ENCODE peak calls at places on chromosomes 6 and 20, in four cellular contexts. I is stomach, G is psoas muscle, N is HFF-Myc. X is an unnamed sample.

GRCh38 chr6:57089265-57089664 is 723 bp upstream of the ZNF451 start:
- DNase-seq in I (no peak), N (no peak), G (no peak), X (no peak)

GRCh38 chr20:43665466-43666176 is 1.3 kb upstream of the MYBL2 start:
- DNase-seq in G (no peak), N (no peak), I (no peak), X (no peak)

GRCh38 chr6:134437376-134437775 is 119.5 kb upstream of the SGK1 start:
- DNase-seq in N (no peak), I (no peak), G (no peak), X (peak; percentile 68)

GRCh38 chr6:45423901-45424627 is 46.3 kb upstream of the SUPT3H start:
- DNase-seq in G (peak; percentile 59), I (peak; percentile 36), N (no peak), X (peak; percentile 28)

GRCh38 chr6:140708386-140708785 is 1333.9 kb upstream of the CITED2 start:
- DNase-seq in I (no peak), N (no peak), G (no peak), X (no peak)

GRCh38 chr20:58706150-58706892 is 13.7 kb downstream of the NPEPL1 start:
- DNase-seq in I (no peak), G (peak; percentile 25), N (no peak), X (no peak)

GRCh38 chr6:14275493-14275851 is 157.9 kb downstream of the CD83 start:
- DNase-seq in G (no peak), N (no peak), I (no peak), X (no peak)

GRCh38 chr6:141307309-141307998 is 825.3 kb upstream of the GJE1 start:
- DNase-seq in I (no peak), N (no peak), G (no peak), X (no peak)

GRCh38 chr6:79617521-79617941 is 13.6 kb upstream of the SH3BGRL2 start:
- DNase-seq in I (no peak), N (no peak), G (no peak), X (peak; percentile 21)

GRCh38 chr6:158926429-158926828 is 73.6 kb downstream of the RSPH3 start:
- DNase-seq in G (no peak), N (no peak), I (no peak), X (peak; percentile 91)

GRCh38 chr20:54140067-54140466 is 33.7 kb downstream of the CYP24A1 start:
- DNase-seq in I (no peak), G (no peak), N (no peak), X (no peak)

GRCh38 chr6:162631546-162631945 is 96.0 kb downstream of the PRKN start:
- DNase-seq in I (no peak), N (no peak), G (no peak), X (no peak)

GRCh38 chr20:47273591-47274235 is 82.8 kb downstream of the ZMYND8 start:
- DNase-seq in I (no peak), G (no peak), N (no peak), X (no peak)

GRCh38 chr6:63502165-63502564 is 70.1 kb upstream of the LOC128125822 start:
- DNase-seq in I (no peak), G (no peak), N (no peak), X (peak; percentile 16)

GRCh38 chr6:135182120-135182992 is 1.2 kb downstream of the MYB start:
- DNase-seq in G (peak; percentile 56), N (no peak), I (peak; percentile 31), X (no peak)

GRCh38 chr20:63080411-63080810 is 73.6 kb upstream of the BHLHE23 start:
- DNase-seq in I (no peak), G (peak; percentile 45), N (no peak), X (no peak)

GRCh38 chr6:48844696-48845095 is 618.4 kb downstream of the MMUT start:
- DNase-seq in I (no peak), N (no peak), G (no peak), X (peak; percentile 2)

GRCh38 chr6:166415833-166416347 is 33.1 kb upstream of the MPC1 start:
- DNase-seq in G (no peak), I (no peak), N (no peak), X (no peak)
- H3K4me3 ChIP-seq in G (no peak overlapping the region), I (no peak overlapping the region), N (no peak overlapping the region), X (no peak overlapping the region)

DNA sequence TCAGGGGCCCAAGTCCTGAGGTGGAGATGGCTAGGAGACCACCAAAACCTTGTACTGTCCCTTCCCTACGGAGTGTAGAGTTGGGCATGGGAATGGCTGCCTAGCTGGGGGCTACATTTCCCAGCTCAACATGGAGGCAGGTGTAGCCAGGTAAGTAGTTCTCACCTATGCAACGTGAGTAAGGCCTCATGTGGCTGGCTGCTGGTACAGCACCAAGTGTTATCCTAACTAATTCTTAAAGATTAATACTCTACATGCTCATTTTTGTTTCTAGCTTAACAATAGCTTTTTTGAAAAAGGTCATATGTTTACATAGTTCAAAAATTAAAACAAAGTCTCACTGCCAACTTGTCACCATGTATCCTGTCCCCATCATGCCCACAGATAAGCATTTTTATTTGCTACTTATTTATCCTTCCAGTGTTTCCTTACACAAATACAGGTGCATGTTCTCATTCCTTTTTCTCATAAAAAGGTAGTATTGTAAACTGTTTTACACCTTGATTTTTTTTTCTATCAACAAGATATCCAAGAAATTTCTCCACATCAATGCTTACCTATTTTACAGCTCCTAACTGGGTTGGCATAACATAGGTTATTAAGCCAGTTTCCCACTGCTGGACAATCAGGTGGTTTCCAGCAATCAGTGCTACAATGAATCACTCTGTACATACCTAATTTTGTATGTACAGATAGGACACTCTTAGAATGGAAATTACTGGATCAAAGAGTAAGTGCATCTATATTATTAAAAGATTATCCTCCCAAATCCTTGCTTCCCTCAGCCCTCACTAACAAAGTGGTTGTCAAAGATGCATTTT is 25.5 kb downstream of the ABHD12 start:
- DNase-seq in I (no peak), G (no peak), N (no peak), X (no peak)
- TF ChIP-seq CTCF in I (no peak), G (no peak), N (no peak), X (no peak)

GRCh38 chr6:128509709-128510108 is 10.7 kb downstream of the PTPRK start:
- DNase-seq in I (no peak), N (no peak), G (no peak), X (no peak)

GRCh38 chr6:128507337-128508310 is 12.8 kb downstream of the PTPRK start:
- DNase-seq in G (no peak), I (no peak), N (no peak), X (peak; percentile 61)

GRCh38 chr6:128505603-128506002 is 14.8 kb downstream of the PTPRK start:
- DNase-seq in N (no peak), I (no peak), G (no peak), X (no peak)

GRCh38 chr6:128511518-128511917 is 8.9 kb downstream of the PTPRK start:
- DNase-seq in I (no peak), N (no peak), G (no peak), X (peak; percentile 89)

GRCh38 chr6:128508588-128509296 is 11.7 kb downstream of the PTPRK start:
- DNase-seq in G (no peak), I (no peak), N (peak; percentile 75), X (peak; percentile 96)
- H3K4me3 ChIP-seq in G (no peak overlapping the region), I (no peak overlapping the region), N (no peak overlapping the region), X (no peak overlapping the region)

GRCh38 chr6:122372647-122373046 is 26.8 kb upstream of the HSF2 start:
- DNase-seq in G (no peak), N (no peak), I (no peak), X (no peak)
- TF ChIP-seq CTCF in G (peak; percentile 30), N (no peak), I (no peak), X (peak; percentile 24)

DNA sequence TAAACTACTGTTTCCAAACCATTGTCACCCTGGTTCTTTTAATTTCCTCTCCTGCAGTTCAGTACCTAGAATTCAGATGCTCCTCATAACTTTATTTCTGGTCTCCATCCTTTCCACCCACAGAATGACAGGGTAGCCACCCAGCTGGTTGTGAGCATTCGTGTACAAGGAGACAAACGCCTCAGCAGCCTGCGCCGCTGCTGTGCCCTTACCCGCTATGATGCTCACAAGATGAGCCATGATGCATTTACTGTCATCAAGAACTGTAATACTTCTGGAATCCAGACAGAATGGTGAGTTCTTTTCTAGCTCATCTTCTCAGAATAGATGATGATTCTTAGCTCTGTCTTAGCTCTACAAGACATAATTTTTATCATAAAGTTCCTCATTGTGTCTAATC is 18.6 kb downstream of the GTPBP2 start:
- DNase-seq in I (no peak), G (no peak), N (no peak), X (no peak)
- H3K4me3 ChIP-seq in I (no peak overlapping the region), G (no peak overlapping the region), N (no peak overlapping the region), X (no peak overlapping the region)

X was measured in epithelial cell of esophagus.